ENCODE peak calls at places on chromosomes 13 and 19, in seven cellular contexts. Y, Q, O, Z, H, V and K are unnamed samples.

GRCh38 chr13:113604186-113604585 is 19.6 kb downstream of the TFDP1 start:
- DNase-seq in Y (no peak), Q (no peak), O (no peak), Z (no peak), H (no peak), V (no peak), K (no peak)

GRCh38 chr13:62433660-62434059 is 1018.0 kb upstream of the PCDH20 start:
- DNase-seq in Y (no peak), Q (no peak), O (no peak), Z (no peak), H (no peak), V (no peak), K (no peak)

GRCh38 chr19:3821857-3822364 is 35.7 kb upstream of the MATK start:
- DNase-seq in Y (peak; percentile 87), Q (peak; percentile 67), O (peak; percentile 79), Z (peak; percentile 71), H (peak; percentile 64), V (peak; percentile 58), K (peak; percentile 63)

GRCh38 chr19:15137777-15138176 is 30.6 kb downstream of the SYDE1 start:
- DNase-seq in Y (no peak), Q (no peak), O (no peak), Z (no peak), H (no peak), V (no peak), K (no peak)

GRCh38 chr13:77325371-77325941 is 1.4 kb downstream of the MYCBP2 start:
- DNase-seq in Y (no peak), Q (no peak), O (no peak), Z (no peak), H (peak; percentile 17), V (no peak), K (no peak)

GRCh38 chr13:73059460-73060250 is 850 bp downstream of the KLF5 start:
- DNase-seq in Y (peak; percentile 32), Q (peak; percentile 61), O (no peak), Z (peak; percentile 66), H (no peak), V (peak; percentile 65), K (no peak)

GRCh38 chr13:37208052-37208451 is 102.6 kb upstream of the CSNK1A1L start:
- DNase-seq in Y (no peak), Q (no peak), O (no peak), Z (no peak), H (peak; percentile 5), V (no peak), K (no peak)

GRCh38 chr13:99027260-99027659 is 49.4 kb upstream of the DOCK9 start:
- DNase-seq in Y (no peak), Q (no peak), O (no peak), Z (no peak), H (no peak), V (no peak), K (no peak)

GRCh38 chr19:47497821-47498520 is 14.0 kb upstream of the KPTN start:
- DNase-seq in Y (no peak), Q (no peak), O (no peak), Z (no peak), H (no peak), V (no peak), K (no peak)

GRCh38 chr13:110887242-110887954 is 27.5 kb downstream of the ANKRD10 start:
- DNase-seq in Y (no peak), Q (no peak), O (no peak), Z (no peak), H (no peak), V (no peak), K (no peak)

GRCh38 chr19:10718205-10719196 is 622 bp downstream of the DNM2 start:
- DNase-seq in Y (peak; percentile 33), Q (peak; percentile 60), O (peak; percentile 41), Z (peak; percentile 52), H (peak; percentile 51), V (peak; percentile 75), K (peak; percentile 53)

GRCh38 chr19:46299695-46300094 is 2.9 kb downstream of the HIF3A start:
- DNase-seq in Y (no peak), Q (no peak), O (peak; percentile 26), Z (peak; percentile 29), H (peak; percentile 38), V (no peak), K (no peak)

GRCh38 chr13:27043013-27043412 is 128.6 kb downstream of the USP12 start:
- DNase-seq in Y (no peak), Q (peak; percentile 26), O (no peak), Z (peak; percentile 50), H (peak; percentile 90), V (no peak), K (peak; percentile 46)

GRCh38 chr13:95275322-95276118 is 25.7 kb downstream of the ABCC4 start:
- DNase-seq in Y (no peak), Q (no peak), O (no peak), Z (no peak), H (peak; percentile 26), V (no peak), K (no peak)

GRCh38 chr13:66234159-66234558 is 996.0 kb downstream of the PCDH9 start:
- DNase-seq in Y (no peak), Q (no peak), O (no peak), Z (no peak), H (no peak), V (no peak), K (no peak)

GRCh38 chr13:74070513-74070912 is 63.7 kb downstream of the KLF12 start:
- DNase-seq in Y (no peak), Q (no peak), O (no peak), Z (no peak), H (no peak), V (no peak), K (no peak)

GRCh38 chr13:57813641-57814040 is 182.1 kb downstream of the PCDH17 start:
- DNase-seq in Y (no peak), Q (no peak), O (no peak), Z (no peak), H (no peak), V (no peak), K (no peak)

GRCh38 chr19:23145617-23146415 is 29.0 kb downstream of the ZNF730 start:
- DNase-seq in Y (no peak), Q (no peak), O (no peak), Z (no peak), H (no peak), V (no peak), K (no peak)

GRCh38 chr19:5790573-5791520 is at the start of gene DUS3L:
- DNase-seq in Y (peak; percentile 94), Q (peak; percentile 98), O (peak; percentile 97), Z (peak; percentile 96), H (peak; percentile 99), V (peak; percentile 97), K (peak; percentile 96)

GRCh38 chr13:101343128-101343787 is 73.0 kb downstream of the NALCN start:
- DNase-seq in Y (no peak), Q (no peak), O (no peak), Z (no peak), H (no peak), V (no peak), K (no peak)

GRCh38 chr13:31009166-31009565 is 76.7 kb downstream of the TEX26 start:
- DNase-seq in Y (no peak), Q (no peak), O (no peak), Z (no peak), H (peak; percentile 7), V (no peak), K (no peak)

DNA sequence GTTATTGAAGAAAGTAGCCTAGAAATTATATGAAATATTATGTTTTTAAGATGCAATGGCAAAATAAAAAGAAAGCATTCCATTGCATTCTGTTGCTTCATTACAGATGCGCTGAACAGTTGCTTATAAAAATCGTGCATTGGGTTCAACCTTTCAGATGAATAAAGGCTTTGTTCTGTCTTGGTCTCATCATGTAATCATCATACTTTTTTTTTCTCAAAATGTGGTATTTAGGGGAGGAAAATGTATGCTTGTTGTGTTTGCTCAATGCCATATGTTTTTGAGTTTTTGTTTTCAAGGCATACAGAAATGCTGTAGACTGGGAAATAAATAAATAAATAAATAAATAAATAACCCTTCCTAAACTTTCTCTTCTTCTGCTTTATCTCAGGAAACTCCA is 1.1 kb upstream of the MBNL2 start:
- DNase-seq in Y (no peak), Q (no peak), O (no peak), Z (no peak), H (no peak), V (no peak), K (no peak)
- H3K27me3 ChIP-seq in Y (no peaks in the 10 kb centered on the region), Q (no peaks in the 10 kb centered on the region), O (no peaks in the 10 kb centered on the region), Z (no peaks in the 10 kb centered on the region), H (no peaks in the 10 kb centered on the region), V (no peaks in the 10 kb centered on the region), K (no peaks in the 10 kb centered on the region)

DNA sequence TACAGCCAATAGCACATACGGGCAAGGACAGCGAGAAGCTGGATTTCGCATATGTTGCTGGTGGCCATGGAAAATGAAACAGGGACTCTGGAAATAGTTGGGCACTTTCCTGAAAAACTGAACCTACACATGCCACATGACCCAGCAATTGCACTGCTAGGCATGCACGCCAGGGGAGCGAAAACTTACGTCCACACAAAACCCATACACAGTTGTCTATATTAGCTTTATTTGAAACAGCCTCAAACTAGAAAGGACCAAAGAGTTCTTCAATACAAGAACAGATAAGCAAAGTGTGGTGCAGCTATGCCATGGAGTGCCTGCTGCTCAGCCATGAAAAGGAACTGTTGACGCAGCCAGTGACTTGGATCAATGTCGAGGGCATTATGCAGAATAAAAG is 7.3 kb upstream of the SPACA7 start:
- DNase-seq in Y (no peak), Q (no peak), O (no peak), Z (no peak), H (no peak), V (no peak), K (no peak)
- H3K27me3 ChIP-seq in Y (peaks cover 4% of the 10 kb centered on the region), Q (peaks cover 43% of the 10 kb centered on the region), O (no peaks in the 10 kb centered on the region), Z (no peaks in the 10 kb centered on the region), H (peaks cover 3% of the 10 kb centered on the region), V (no peaks in the 10 kb centered on the region), K (peaks cover 4% of the 10 kb centered on the region)

DNA sequence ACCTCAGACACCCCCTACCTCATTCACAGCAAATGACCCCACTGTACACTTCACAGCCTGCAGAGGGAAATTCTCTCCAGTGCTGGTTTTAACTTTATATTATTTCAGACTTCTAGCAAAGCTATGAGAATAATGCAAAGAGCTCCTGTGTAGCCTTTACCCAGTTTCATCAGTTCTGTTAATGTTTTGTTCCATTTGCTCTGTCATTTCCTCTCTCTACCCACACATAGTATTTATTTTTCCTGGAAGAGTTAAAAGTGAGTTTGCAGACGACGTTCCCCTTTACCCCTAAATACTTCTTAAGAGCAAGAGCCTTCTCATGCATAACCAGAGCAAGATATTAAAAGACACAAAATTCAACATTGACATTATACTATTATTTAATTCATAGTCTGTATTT is 49.9 kb upstream of the ADGRE1 start:
- DNase-seq in Y (no peak), Q (no peak), O (no peak), Z (no peak), H (no peak), V (no peak), K (no peak)
- H3K27me3 ChIP-seq in Y (no peaks in the 10 kb centered on the region), Q (no peaks in the 10 kb centered on the region), O (no peaks in the 10 kb centered on the region), Z (no peaks in the 10 kb centered on the region), H (no peaks in the 10 kb centered on the region), V (no peaks in the 10 kb centered on the region), K (no peaks in the 10 kb centered on the region)

DNA sequence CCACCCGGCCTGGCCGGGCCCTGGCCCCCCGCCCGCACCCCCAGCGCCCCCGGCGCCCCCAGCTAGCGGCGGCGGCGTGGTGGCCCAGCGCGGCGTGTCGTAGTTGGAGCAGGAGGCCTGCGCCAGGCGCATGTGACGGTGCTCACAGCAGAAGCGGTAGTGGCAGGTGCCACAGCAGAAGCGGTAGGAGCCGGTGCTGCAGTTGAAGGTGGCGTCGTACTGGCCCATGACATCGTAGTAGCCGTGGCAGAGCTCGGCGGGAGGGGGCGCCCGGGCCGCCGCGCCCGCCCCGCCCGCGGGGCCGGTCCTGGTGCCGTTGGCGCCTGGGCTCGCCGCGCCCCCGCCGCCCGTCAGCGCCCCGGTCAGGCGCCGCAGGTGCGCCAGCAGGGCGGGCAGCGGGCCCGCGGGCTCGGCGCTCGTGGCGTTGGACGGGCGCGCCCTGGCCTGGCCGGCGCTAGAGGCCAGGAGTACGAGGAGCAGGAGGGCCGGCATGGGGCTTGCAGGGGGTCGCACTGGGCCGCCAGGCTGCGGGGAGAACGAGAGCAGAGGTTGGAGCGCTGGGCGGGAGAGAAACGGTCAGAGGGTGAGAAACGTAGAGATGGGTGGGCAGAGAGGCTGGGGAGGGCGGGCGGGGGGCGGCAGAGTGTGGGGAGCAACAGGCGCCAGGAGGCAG is 592 bp downstream of the SHISA7 start:
- DNase-seq in Y (no peak), Q (no peak), O (no peak), Z (no peak), H (no peak), V (no peak), K (no peak)
- H3K27me3 ChIP-seq in Y (peaks cover 83% of the 10 kb centered on the region), Q (peaks cover 62% of the 10 kb centered on the region), O (peaks cover 88% of the 10 kb centered on the region), Z (peaks cover 12% of the 10 kb centered on the region), H (peaks cover 97% of the 10 kb centered on the region), V (no peaks in the 10 kb centered on the region), K (peaks cover 55% of the 10 kb centered on the region)